ENCODE peak calls at places on chromosomes 4 and X, in four cellular contexts. One of them, this sample, is unnamed.

GRCh38 chr4:122666527-122667245 is 45.8 kb upstream of the IL21 start:
- DNase-seq in endothelial cell: no peak
- DNase-seq in effector CD4-positive, alpha-beta T cell: no peak
- DNase-seq in glutamatergic neuron: no peak
- DNase-seq in this sample: no peak

GRCh38 chr4:499563-499962 is 553 bp downstream of the PIGG start:
- DNase-seq in glutamatergic neuron: no peak
- DNase-seq in effector CD4-positive, alpha-beta T cell: no peak
- DNase-seq in endothelial cell: no peak
- DNase-seq in this sample: no peak

GRCh38 chr4:151939670-151940069 is 178.9 kb upstream of the GATB start:
- DNase-seq in glutamatergic neuron: no peak
- DNase-seq in effector CD4-positive, alpha-beta T cell: no peak
- DNase-seq in endothelial cell: no peak
- DNase-seq in this sample: no peak

GRCh38 chr4:8394125-8394524 is 46.4 kb downstream of the ACOX3 start:
- DNase-seq in glutamatergic neuron: no peak
- DNase-seq in endothelial cell: no peak
- DNase-seq in effector CD4-positive, alpha-beta T cell: no peak
- DNase-seq in this sample: peak

GRCh38 chr4:52588097-52588496 is 71.0 kb downstream of the USP46 start:
- DNase-seq in glutamatergic neuron: peak
- DNase-seq in endothelial cell: peak
- DNase-seq in effector CD4-positive, alpha-beta T cell: no peak
- DNase-seq in this sample: no peak

GRCh38 chrX:41981481-41982013 is 58.2 kb upstream of the CASK start:
- DNase-seq in endothelial cell: no peak
- DNase-seq in glutamatergic neuron: no peak
- DNase-seq in effector CD4-positive, alpha-beta T cell: no peak
- DNase-seq in this sample: no peak

GRCh38 chr4:7306566-7306965 is 114.2 kb downstream of the SORCS2 start:
- DNase-seq in endothelial cell: no peak
- DNase-seq in effector CD4-positive, alpha-beta T cell: no peak
- DNase-seq in glutamatergic neuron: no peak
- DNase-seq in this sample: peak

GRCh38 chrX:29587107-29587506 is 628.3 kb upstream of the MAGEB2 start:
- DNase-seq in glutamatergic neuron: no peak
- DNase-seq in endothelial cell: no peak
- DNase-seq in effector CD4-positive, alpha-beta T cell: no peak
- DNase-seq in this sample: no peak

GRCh38 chrX:153696100-153696499 is 8.4 kb downstream of the SLC6A8 start:
- DNase-seq in effector CD4-positive, alpha-beta T cell: no peak
- DNase-seq in endothelial cell: no peak
- DNase-seq in glutamatergic neuron: no peak
- DNase-seq in this sample: peak

GRCh38 chr4:131337956-131338355 is 1811.1 kb upstream of the PCDH10 start:
- DNase-seq in endothelial cell: no peak
- DNase-seq in glutamatergic neuron: no peak
- DNase-seq in effector CD4-positive, alpha-beta T cell: no peak
- DNase-seq in this sample: no peak

GRCh38 chrX:42732506-42732905 is 45.5 kb downstream of the PPP1R2C start:
- DNase-seq in effector CD4-positive, alpha-beta T cell: no peak
- DNase-seq in glutamatergic neuron: no peak
- DNase-seq in endothelial cell: no peak
- DNase-seq in this sample: no peak

GRCh38 chr4:89878611-89879010 is 16.0 kb upstream of the MMRN1 start:
- DNase-seq in endothelial cell: no peak
- DNase-seq in glutamatergic neuron: no peak
- DNase-seq in effector CD4-positive, alpha-beta T cell: no peak
- DNase-seq in this sample: no peak

GRCh38 chr4:103002551-103002950 is 17.0 kb downstream of the SLC9B1 start:
- DNase-seq in endothelial cell: no peak
- DNase-seq in effector CD4-positive, alpha-beta T cell: no peak
- DNase-seq in glutamatergic neuron: no peak
- DNase-seq in this sample: no peak

GRCh38 chr4:133483600-133484246 is 334.6 kb downstream of the PCDH10 start:
- DNase-seq in effector CD4-positive, alpha-beta T cell: no peak
- DNase-seq in glutamatergic neuron: no peak
- DNase-seq in endothelial cell: peak
- DNase-seq in this sample: no peak

GRCh38 chr4:103996059-103996458 is 276.3 kb upstream of the TACR3 start:
- DNase-seq in endothelial cell: no peak
- DNase-seq in glutamatergic neuron: no peak
- DNase-seq in effector CD4-positive, alpha-beta T cell: no peak
- DNase-seq in this sample: no peak

GRCh38 chr4:83870551-83870950 is 334.6 kb downstream of the GPAT3 start:
- DNase-seq in glutamatergic neuron: no peak
- DNase-seq in endothelial cell: no peak
- DNase-seq in effector CD4-positive, alpha-beta T cell: no peak
- DNase-seq in this sample: no peak

GRCh38 chrX:136659174-136659573 is 11.2 kb downstream of the CD40LG start:
- DNase-seq in glutamatergic neuron: no peak
- DNase-seq in effector CD4-positive, alpha-beta T cell: no peak
- DNase-seq in endothelial cell: no peak
- DNase-seq in this sample: no peak

GRCh38 chr4:100240008-100240407 is 49.7 kb upstream of the DDIT4L start:
- DNase-seq in glutamatergic neuron: no peak
- DNase-seq in effector CD4-positive, alpha-beta T cell: no peak
- DNase-seq in endothelial cell: no peak
- DNase-seq in this sample: no peak

GRCh38 chrX:135740683-135741149 is 27.3 kb downstream of the CT45A3 start:
- DNase-seq in effector CD4-positive, alpha-beta T cell: peak
- DNase-seq in endothelial cell: peak
- DNase-seq in glutamatergic neuron: peak
- DNase-seq in this sample: no peak

GRCh38 chr4:8847331-8847730 is 24.3 kb downstream of the HMX1 start:
- DNase-seq in effector CD4-positive, alpha-beta T cell: no peak
- DNase-seq in glutamatergic neuron: no peak
- DNase-seq in endothelial cell: no peak
- DNase-seq in this sample: peak

GRCh38 chrX:43474321-43474720 is 181.8 kb upstream of the MAOA start:
- DNase-seq in effector CD4-positive, alpha-beta T cell: no peak
- DNase-seq in glutamatergic neuron: no peak
- DNase-seq in endothelial cell: no peak
- DNase-seq in this sample: no peak

GRCh38 chrX:69231903-69232302 is 66.7 kb upstream of the PJA1 start:
- DNase-seq in effector CD4-positive, alpha-beta T cell: no peak
- DNase-seq in endothelial cell: no peak
- DNase-seq in glutamatergic neuron: no peak
- DNase-seq in this sample: no peak

GRCh38 chr4:108884596-108884995 is 121.7 kb upstream of the ETNPPL start:
- DNase-seq in glutamatergic neuron: no peak
- DNase-seq in endothelial cell: no peak
- DNase-seq in effector CD4-positive, alpha-beta T cell: no peak
- DNase-seq in this sample: no peak

GRCh38 chrX:21408776-21409175 is 34.6 kb downstream of the CNKSR2 start:
- DNase-seq in effector CD4-positive, alpha-beta T cell: no peak
- DNase-seq in endothelial cell: no peak
- DNase-seq in glutamatergic neuron: no peak
- DNase-seq in this sample: no peak

GRCh38 chrX:721354-721753 is 90.8 kb downstream of the SHOX start:
- DNase-seq in endothelial cell: no peak
- DNase-seq in glutamatergic neuron: no peak
- DNase-seq in effector CD4-positive, alpha-beta T cell: no peak
- DNase-seq in this sample: no peak

GRCh38 chrX:132520792-132521191 is 32.0 kb upstream of the MBNL3 start:
- DNase-seq in endothelial cell: no peak
- DNase-seq in glutamatergic neuron: no peak
- DNase-seq in effector CD4-positive, alpha-beta T cell: no peak
- DNase-seq in this sample: no peak

GRCh38 chr4:68797618-68798017 is 18.2 kb upstream of the UGT2B10 start:
- DNase-seq in effector CD4-positive, alpha-beta T cell: no peak
- DNase-seq in endothelial cell: no peak
- DNase-seq in glutamatergic neuron: no peak
- DNase-seq in this sample: no peak

This sample was measured in kidney.